ENCODE peak calls at places on chromosomes 2 and 18, in eight cellular contexts. One of them, this sample, is unnamed.
A peak's percentile ranks its signal among the peaks of the same experiment; 100 is the strongest.

GRCh38 chr18:48468151-48468550 is 59.0 kb upstream of the ZBTB7C start:
- DNase-seq in neural progenitor cell: no peak
- DNase-seq in NCI-H1694: no peak
- DNase-seq in naive B cell: no peak
- DNase-seq in HTR-8/SVneo: no peak
- DNase-seq in GOT3: no peak
- DNase-seq in activated CD8-positive, alpha-beta memory T cell treated with anti-CD3 and anti-CD28 coated beads for 48 hours: no peak
- DNase-seq in body of pancreas: no peak
- DNase-seq in this sample: no peak

GRCh38 chr2:186611526-186611925 is 21.7 kb downstream of the ITGAV start:
- DNase-seq in neural progenitor cell: no peak
- DNase-seq in NCI-H1694: no peak
- DNase-seq in naive B cell: no peak
- DNase-seq in HTR-8/SVneo: no peak
- DNase-seq in GOT3: no peak
- DNase-seq in activated CD8-positive, alpha-beta memory T cell treated with anti-CD3 and anti-CD28 coated beads for 48 hours: no peak
- DNase-seq in body of pancreas: no peak
- DNase-seq in this sample: no peak

GRCh38 chr18:7369006-7369405 is 138.1 kb downstream of the LRRC30 start:
- DNase-seq in neural progenitor cell: peak; percentile 21
- DNase-seq in NCI-H1694: no peak
- DNase-seq in naive B cell: no peak
- DNase-seq in HTR-8/SVneo: no peak
- DNase-seq in GOT3: no peak
- DNase-seq in activated CD8-positive, alpha-beta memory T cell treated with anti-CD3 and anti-CD28 coated beads for 48 hours: no peak
- DNase-seq in body of pancreas: no peak
- DNase-seq in this sample: peak; percentile 80

GRCh38 chr2:55311444-55311870 is 42.4 kb upstream of the MTIF2 start:
- DNase-seq in neural progenitor cell: no peak
- DNase-seq in NCI-H1694: no peak
- DNase-seq in naive B cell: no peak
- DNase-seq in HTR-8/SVneo: peak; percentile 6
- DNase-seq in GOT3: no peak
- DNase-seq in activated CD8-positive, alpha-beta memory T cell treated with anti-CD3 and anti-CD28 coated beads for 48 hours: no peak
- DNase-seq in body of pancreas: no peak
- DNase-seq in this sample: no peak

GRCh38 chr2:117980783-117981676 is 32.8 kb downstream of the CCDC93 start:
- DNase-seq in neural progenitor cell: no peak
- DNase-seq in NCI-H1694: no peak
- DNase-seq in naive B cell: no peak
- DNase-seq in HTR-8/SVneo: no peak
- DNase-seq in GOT3: no peak
- DNase-seq in activated CD8-positive, alpha-beta memory T cell treated with anti-CD3 and anti-CD28 coated beads for 48 hours: no peak
- DNase-seq in body of pancreas: no peak
- DNase-seq in this sample: no peak

GRCh38 chr2:46076251-46076650 is 221.0 kb upstream of the EPAS1 start:
- DNase-seq in neural progenitor cell: no peak
- DNase-seq in NCI-H1694: no peak
- DNase-seq in naive B cell: no peak
- DNase-seq in HTR-8/SVneo: no peak
- DNase-seq in GOT3: no peak
- DNase-seq in activated CD8-positive, alpha-beta memory T cell treated with anti-CD3 and anti-CD28 coated beads for 48 hours: no peak
- DNase-seq in body of pancreas: no peak
- DNase-seq in this sample: no peak

GRCh38 chr2:61762292-61762691 is 91.6 kb downstream of the FAM161A start:
- DNase-seq in neural progenitor cell: no peak
- DNase-seq in NCI-H1694: no peak
- DNase-seq in naive B cell: no peak
- DNase-seq in HTR-8/SVneo: no peak
- DNase-seq in GOT3: no peak
- DNase-seq in activated CD8-positive, alpha-beta memory T cell treated with anti-CD3 and anti-CD28 coated beads for 48 hours: no peak
- DNase-seq in body of pancreas: no peak
- DNase-seq in this sample: no peak

GRCh38 chr2:37205689-37206341 is 9.5 kb downstream of the CEBPZOS start:
- DNase-seq in neural progenitor cell: peak; percentile 34
- DNase-seq in NCI-H1694: no peak
- DNase-seq in naive B cell: no peak
- DNase-seq in HTR-8/SVneo: no peak
- DNase-seq in GOT3: no peak
- DNase-seq in activated CD8-positive, alpha-beta memory T cell treated with anti-CD3 and anti-CD28 coated beads for 48 hours: no peak
- DNase-seq in body of pancreas: no peak
- DNase-seq in this sample: no peak

GRCh38 chr18:37565138-37565984 is at the start of gene CELF4:
- DNase-seq in neural progenitor cell: peak; percentile 51
- DNase-seq in NCI-H1694: peak; percentile 46
- DNase-seq in naive B cell: no peak
- DNase-seq in HTR-8/SVneo: no peak
- DNase-seq in GOT3: no peak
- DNase-seq in activated CD8-positive, alpha-beta memory T cell treated with anti-CD3 and anti-CD28 coated beads for 48 hours: no peak
- DNase-seq in body of pancreas: no peak
- DNase-seq in this sample: no peak

GRCh38 chr18:74946646-74947045 is 262.3 kb downstream of the PTGR3 start:
- DNase-seq in neural progenitor cell: no peak
- DNase-seq in NCI-H1694: no peak
- DNase-seq in naive B cell: no peak
- DNase-seq in HTR-8/SVneo: no peak
- DNase-seq in GOT3: no peak
- DNase-seq in activated CD8-positive, alpha-beta memory T cell treated with anti-CD3 and anti-CD28 coated beads for 48 hours: no peak
- DNase-seq in body of pancreas: no peak
- DNase-seq in this sample: no peak

GRCh38 chr2:232542715-232543467 is 3.4 kb downstream of the CHRNG start:
- DNase-seq in neural progenitor cell: no peak
- DNase-seq in NCI-H1694: no peak
- DNase-seq in naive B cell: no peak
- DNase-seq in HTR-8/SVneo: no peak
- DNase-seq in GOT3: no peak
- DNase-seq in activated CD8-positive, alpha-beta memory T cell treated with anti-CD3 and anti-CD28 coated beads for 48 hours: no peak
- DNase-seq in body of pancreas: no peak
- DNase-seq in this sample: no peak

GRCh38 chr18:24268784-24269550 is 128.7 kb downstream of the OSBPL1A start:
- DNase-seq in neural progenitor cell: peak; percentile 25
- DNase-seq in NCI-H1694: no peak
- DNase-seq in naive B cell: no peak
- DNase-seq in HTR-8/SVneo: no peak
- DNase-seq in GOT3: no peak
- DNase-seq in activated CD8-positive, alpha-beta memory T cell treated with anti-CD3 and anti-CD28 coated beads for 48 hours: no peak
- DNase-seq in body of pancreas: no peak
- DNase-seq in this sample: no peak

GRCh38 chr2:120943403-120944034 is 207.9 kb downstream of the GLI2 start:
- DNase-seq in neural progenitor cell: no peak
- DNase-seq in NCI-H1694: no peak
- DNase-seq in naive B cell: no peak
- DNase-seq in HTR-8/SVneo: no peak
- DNase-seq in GOT3: no peak
- DNase-seq in activated CD8-positive, alpha-beta memory T cell treated with anti-CD3 and anti-CD28 coated beads for 48 hours: no peak
- DNase-seq in body of pancreas: no peak
- DNase-seq in this sample: no peak

GRCh38 chr2:81084101-81084500 is 779.5 kb upstream of the LRRTM1 start:
- DNase-seq in neural progenitor cell: no peak
- DNase-seq in NCI-H1694: no peak
- DNase-seq in naive B cell: no peak
- DNase-seq in HTR-8/SVneo: peak; percentile 20
- DNase-seq in GOT3: no peak
- DNase-seq in activated CD8-positive, alpha-beta memory T cell treated with anti-CD3 and anti-CD28 coated beads for 48 hours: no peak
- DNase-seq in body of pancreas: no peak
- DNase-seq in this sample: no peak

GRCh38 chr18:10923225-10923624 is 226.1 kb downstream of the PIEZO2 start:
- DNase-seq in neural progenitor cell: no peak
- DNase-seq in NCI-H1694: no peak
- DNase-seq in naive B cell: no peak
- DNase-seq in HTR-8/SVneo: no peak
- DNase-seq in GOT3: no peak
- DNase-seq in activated CD8-positive, alpha-beta memory T cell treated with anti-CD3 and anti-CD28 coated beads for 48 hours: no peak
- DNase-seq in body of pancreas: no peak
- DNase-seq in this sample: no peak

GRCh38 chr2:69933254-69933828 is 18.4 kb downstream of the MXD1 start:
- DNase-seq in neural progenitor cell: no peak
- DNase-seq in NCI-H1694: no peak
- DNase-seq in naive B cell: no peak
- DNase-seq in HTR-8/SVneo: no peak
- DNase-seq in GOT3: no peak
- DNase-seq in activated CD8-positive, alpha-beta memory T cell treated with anti-CD3 and anti-CD28 coated beads for 48 hours: no peak
- DNase-seq in body of pancreas: no peak
- DNase-seq in this sample: no peak

GRCh38 chr2:157413342-157414035 is 30.4 kb downstream of the CYTIP start:
- DNase-seq in neural progenitor cell: no peak
- DNase-seq in NCI-H1694: no peak
- DNase-seq in naive B cell: peak; percentile 74
- DNase-seq in HTR-8/SVneo: no peak
- DNase-seq in GOT3: no peak
- DNase-seq in activated CD8-positive, alpha-beta memory T cell treated with anti-CD3 and anti-CD28 coated beads for 48 hours: no peak
- DNase-seq in body of pancreas: no peak
- DNase-seq in this sample: no peak

GRCh38 chr18:23701017-23701416 is 11.8 kb downstream of the LAMA3 start:
- DNase-seq in neural progenitor cell: no peak
- DNase-seq in NCI-H1694: no peak
- DNase-seq in naive B cell: peak; percentile 3
- DNase-seq in HTR-8/SVneo: no peak
- DNase-seq in GOT3: no peak
- DNase-seq in activated CD8-positive, alpha-beta memory T cell treated with anti-CD3 and anti-CD28 coated beads for 48 hours: no peak
- DNase-seq in body of pancreas: no peak
- DNase-seq in this sample: no peak

GRCh38 chr2:151238527-151239487 is 22.9 kb downstream of the RBM43 start:
- DNase-seq in neural progenitor cell: peak; percentile 73
- DNase-seq in NCI-H1694: peak; percentile 78
- DNase-seq in naive B cell: peak; percentile 21
- DNase-seq in HTR-8/SVneo: peak; percentile 74
- DNase-seq in GOT3: peak; percentile 4
- DNase-seq in activated CD8-positive, alpha-beta memory T cell treated with anti-CD3 and anti-CD28 coated beads for 48 hours: no peak
- DNase-seq in body of pancreas: peak; percentile 49
- DNase-seq in this sample: peak; percentile 24

This sample was measured in pulmonary artery endothelial cell.